ENCODE peak calls at places on chromosomes 13 and 19, in five cellular contexts. One of them, this sample, is unnamed.

GRCh38 chr19:6828698-6829633 is 56.5 kb downstream of the VAV1 start:
- DNase-seq in GM23338: peak
- DNase-seq in T-helper 1 cell: no peak
- DNase-seq in HFFc6: no peak
- DNase-seq in activated CD8-positive, alpha-beta memory T cell treated with anti-CD3 and anti-CD28 coated beads for 1 hour: no peak
- DNase-seq in this sample: peak

GRCh38 chr19:14054721-14055120 is 7.2 kb downstream of the PALM3 start:
- DNase-seq in activated CD8-positive, alpha-beta memory T cell treated with anti-CD3 and anti-CD28 coated beads for 1 hour: no peak
- DNase-seq in GM23338: no peak
- DNase-seq in T-helper 1 cell: no peak
- DNase-seq in HFFc6: no peak
- DNase-seq in this sample: no peak

GRCh38 chr19:8050274-8051096 is 2.1 kb upstream of the CCL25 start:
- DNase-seq in HFFc6: no peak
- DNase-seq in T-helper 1 cell: peak
- DNase-seq in GM23338: peak
- DNase-seq in activated CD8-positive, alpha-beta memory T cell treated with anti-CD3 and anti-CD28 coated beads for 1 hour: peak
- DNase-seq in this sample: peak

GRCh38 chr13:113648218-113648615 is 9.8 kb downstream of the ATP4B start:
- DNase-seq in T-helper 1 cell: no peak
- DNase-seq in HFFc6: no peak
- DNase-seq in activated CD8-positive, alpha-beta memory T cell treated with anti-CD3 and anti-CD28 coated beads for 1 hour: no peak
- DNase-seq in GM23338: no peak
- DNase-seq in this sample: no peak

GRCh38 chr19:47094557-47095517 is 18.7 kb downstream of the ZC3H4 start:
- DNase-seq in activated CD8-positive, alpha-beta memory T cell treated with anti-CD3 and anti-CD28 coated beads for 1 hour: no peak
- DNase-seq in GM23338: no peak
- DNase-seq in HFFc6: no peak
- DNase-seq in T-helper 1 cell: no peak
- DNase-seq in this sample: no peak

GRCh38 chr13:38872693-38873092 is 117.9 kb downstream of the STOML3 start:
- DNase-seq in activated CD8-positive, alpha-beta memory T cell treated with anti-CD3 and anti-CD28 coated beads for 1 hour: no peak
- DNase-seq in T-helper 1 cell: no peak
- DNase-seq in GM23338: peak
- DNase-seq in HFFc6: no peak
- DNase-seq in this sample: peak

GRCh38 chr13:99086869-99087129 is 108.9 kb upstream of the DOCK9 start:
- DNase-seq in T-helper 1 cell: no peak
- DNase-seq in GM23338: no peak
- DNase-seq in HFFc6: no peak
- DNase-seq in activated CD8-positive, alpha-beta memory T cell treated with anti-CD3 and anti-CD28 coated beads for 1 hour: no peak
- DNase-seq in this sample: peak

GRCh38 chr13:113836917-113837553 is 26.8 kb downstream of the GAS6 start:
- DNase-seq in GM23338: no peak
- DNase-seq in T-helper 1 cell: no peak
- DNase-seq in activated CD8-positive, alpha-beta memory T cell treated with anti-CD3 and anti-CD28 coated beads for 1 hour: no peak
- DNase-seq in HFFc6: peak
- DNase-seq in this sample: no peak